ENCODE peak calls at places on chromosomes 2 and 18, in eight cellular contexts. H is cardiac fibroblast, J is BE2C, G is foreskin fibroblast, X is left ventricle myocardium inferior, I is choroid plexus epithelial cell, M is endodermal cell, N is ovary. C is an unnamed sample.

GRCh38 chr2:102788880-102789250 is 27.0 kb downstream of the TMEM182 start:
- DNase-seq in J (no peak), N (peak; percentile 36), X (peak; percentile 58), G (no peak), H (no peak), I (peak; percentile 26), M (no peak), C (no peak)

GRCh38 chr2:68720665-68721064 is 13.9 kb upstream of the ARHGAP25 start:
- DNase-seq in H (no peak), N (no peak), M (no peak), J (no peak), G (no peak), I (no peak), X (no peak), C (no peak)

GRCh38 chr2:237433920-237434319 is 20.0 kb upstream of the COL6A3 start:
- DNase-seq in I (no peak), N (no peak), X (no peak), J (no peak), G (no peak), H (no peak), M (no peak), C (no peak)

GRCh38 chr2:85823951-85824350 is 64.8 kb downstream of the ST3GAL5 start:
- DNase-seq in X (no peak), J (no peak), M (no peak), N (no peak), I (no peak), G (no peak), H (no peak), C (no peak)

GRCh38 chr2:230575640-230576324 is 136.9 kb upstream of the CAB39 start:
- DNase-seq in G (no peak), N (no peak), X (no peak), H (no peak), I (no peak), J (no peak), M (no peak), C (no peak)

GRCh38 chr2:109242222-109242653 is 113.2 kb downstream of the SH3RF3 start:
- DNase-seq in M (no peak), X (peak; percentile 42), I (no peak), J (no peak), G (no peak), N (no peak), H (no peak), C (no peak)

GRCh38 chr2:134917958-134918517 is 584 bp upstream of the CCNT2 start:
- DNase-seq in I (no peak), H (no peak), M (no peak), G (no peak), J (no peak), X (no peak), N (no peak), C (peak; percentile 56)

GRCh38 chr18:59957957-59958356 is 58.2 kb downstream of the PMAIP1 start:
- DNase-seq in G (peak; percentile 78), M (no peak), I (peak; percentile 77), N (no peak), X (peak; percentile 41), J (peak; percentile 92), H (peak; percentile 51), C (peak; percentile 38)

GRCh38 chr2:96631804-96632435 is 6.2 kb downstream of the KANSL3 start:
- DNase-seq in N (no peak), H (no peak), X (no peak), I (peak; percentile 36), G (peak; percentile 26), J (no peak), M (no peak), C (no peak)

GRCh38 chr2:143171817-143172216 is 42.6 kb downstream of the ARHGAP15 start:
- DNase-seq in H (peak; percentile 6), I (peak; percentile 27), X (no peak), J (no peak), M (no peak), N (no peak), G (peak; percentile 1), C (no peak)

GRCh38 chr2:24253303-24253919 is 78.6 kb downstream of the FAM228A start:
- DNase-seq in G (peak; percentile 50), N (no peak), J (no peak), H (no peak), X (no peak), M (no peak), I (peak; percentile 16), C (no peak)

GRCh38 chr2:225103737-225104141 is 61.5 kb upstream of the DOCK10 start:
- DNase-seq in I (peak; percentile 71), J (no peak), G (no peak), X (no peak), N (no peak), M (no peak), H (peak; percentile 41), C (peak; percentile 65)

GRCh38 chr18:8300749-8301148 is 308.5 kb upstream of the RAB12 start:
- DNase-seq in G (peak; percentile 23), N (no peak), H (no peak), I (no peak), J (no peak), X (no peak), M (no peak), C (no peak)

GRCh38 chr2:47034973-47035609 is 119.5 kb upstream of the MCFD2 start:
- DNase-seq in X (peak; percentile 49), I (peak; percentile 50), N (peak; percentile 50), M (peak; percentile 78), J (no peak), H (no peak), G (no peak), C (no peak)

GRCh38 chr2:120453635-120453998 is 107.7 kb downstream of the INHBB start:
- DNase-seq in X (no peak), G (peak; percentile 32), H (no peak), N (peak; percentile 3), J (no peak), I (peak; percentile 21), M (no peak), C (peak; percentile 21)

GRCh38 chr2:24365051-24365450 is 4.7 kb upstream of the ITSN2 start:
- DNase-seq in N (peak; percentile 73), X (peak; percentile 85), H (peak; percentile 35), I (peak; percentile 22), J (peak; percentile 56), G (no peak), M (no peak), C (no peak)

GRCh38 chr2:152950125-152950524 is 231.7 kb downstream of the ARL6IP6 start:
- DNase-seq in N (no peak), H (no peak), I (peak; percentile 1), M (peak; percentile 78), X (no peak), G (no peak), J (no peak), C (no peak)

GRCh38 chr2:62611820-62612219 is 93.7 kb upstream of the EHBP1 start:
- DNase-seq in G (no peak), M (no peak), N (no peak), X (no peak), H (no peak), I (no peak), J (no peak), C (no peak)

GRCh38 chr2:230816735-230817134 is 48.0 kb upstream of the ITM2C start:
- DNase-seq in N (no peak), X (peak; percentile 35), I (no peak), M (no peak), H (no peak), G (no peak), J (no peak), C (no peak)

GRCh38 chr2:55425449-55425848 is 5.8 kb upstream of the CCDC88A start:
- DNase-seq in J (no peak), M (no peak), H (peak; percentile 92), G (peak; percentile 83), N (no peak), I (peak; percentile 91), X (no peak), C (peak; percentile 82)

DNA sequence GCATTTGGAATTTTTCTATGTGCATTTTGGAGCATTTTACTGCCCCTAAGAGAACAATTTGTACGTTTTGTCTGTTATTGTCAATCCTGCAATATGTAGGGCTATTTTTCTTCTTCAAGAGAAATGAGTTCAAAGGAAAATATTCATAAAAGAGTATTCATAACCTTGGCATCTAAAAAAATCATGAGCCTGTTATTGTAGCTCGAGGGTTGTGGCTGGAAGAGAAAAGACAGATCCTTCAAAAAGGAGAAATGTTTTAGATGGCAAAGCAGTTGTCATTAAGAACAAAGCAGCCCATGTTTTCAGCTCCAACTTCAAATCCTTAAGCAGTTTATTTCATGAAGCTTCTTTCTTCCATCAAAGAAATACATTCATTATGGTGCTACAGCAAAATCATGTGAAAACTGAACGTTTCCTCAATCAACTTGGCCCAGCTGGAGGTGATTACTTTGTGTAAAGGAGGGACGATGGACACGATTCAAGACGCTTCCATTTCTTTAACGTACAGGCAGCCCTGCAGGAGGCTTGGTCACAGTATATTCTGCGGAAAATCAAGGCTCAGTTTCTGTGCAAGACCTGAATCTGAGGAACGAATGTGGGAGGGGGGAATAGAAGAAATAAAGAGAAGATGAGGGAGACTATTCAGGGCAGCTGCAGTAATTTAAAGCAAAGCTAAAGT is 31.4 kb downstream of the QPCT start:
- DNase-seq in H (no peak), I (no peak), J (no peak), G (no peak), M (no peak), N (no peak), X (no peak), C (no peak)
- H3K4me3 ChIP-seq in H (no peak overlapping the region), I (no peak overlapping the region), J (no peak overlapping the region), G (no peak overlapping the region), M (no peak overlapping the region), N (no peak overlapping the region), X (no peak overlapping the region), C (no peak overlapping the region)

GRCh38 chr2:22999951-23000350 is 385.0 kb upstream of the KLHL29 start:
- DNase-seq in H (no peak), X (no peak), I (no peak), M (no peak), G (no peak), N (no peak), J (no peak), C (no peak)

GRCh38 chr2:23005469-23005868 is 379.5 kb upstream of the KLHL29 start:
- DNase-seq in H (no peak), N (no peak), X (no peak), G (no peak), J (no peak), I (no peak), M (no peak), C (no peak)

GRCh38 chr2:22998368-22998767 is 386.6 kb upstream of the KLHL29 start:
- DNase-seq in I (peak; percentile 12), J (no peak), H (no peak), N (no peak), M (no peak), X (no peak), G (no peak), C (no peak)

GRCh38 chr2:23007836-23008235 is 377.1 kb upstream of the KLHL29 start:
- DNase-seq in N (no peak), X (no peak), I (no peak), J (no peak), G (no peak), H (no peak), M (no peak), C (no peak)

GRCh38 chr2:23002234-23002633 is 382.7 kb upstream of the KLHL29 start:
- DNase-seq in J (no peak), M (no peak), I (no peak), H (no peak), X (no peak), G (no peak), N (no peak), C (no peak)
- TF ChIP-seq CTCF in J (peak; percentile 40), M (peak; percentile 60), I (no peak), H (no peak), X (no peak), G (no peak), N (no peak), C (no peak)

GRCh38 chr2:207254526-207255464 is 89.0 kb upstream of the KLF7 start:
- DNase-seq in G (no peak), N (no peak), M (no peak), H (peak; percentile 52), J (peak; percentile 25), I (peak; percentile 68), X (no peak), C (no peak)
- H3K4me3 ChIP-seq in G (peak overlapping the region; percentile 13), N (no peak overlapping the region), M (no peak overlapping the region), H (no peak overlapping the region), J (no peak overlapping the region), I (no peak overlapping the region), X (no peak overlapping the region), C (no peak overlapping the region)

GRCh38 chr2:165087933-165088901 is 115.6 kb downstream of the SCN3A start:
- DNase-seq in H (no peak), I (no peak), X (no peak), J (no peak), G (no peak), N (no peak), M (no peak), C (no peak)
- TF ChIP-seq CTCF in H (no peak), I (no peak), X (no peak), J (no peak), G (no peak), N (no peak), M (peak; percentile 46), C (no peak)